ENCODE peak calls at places on chromosomes 16 and 17, in six cellular contexts. G is stomach; W is globus pallidus; I is stimulated activated naive CD8-positive, alpha-beta T cell treated with anti-CD3 and anti-CD28 coated beads, Interleukin-15, Interleukin-2, amounts not matched to agents 100 U/mL and 50 U/mL, for 24 hours; D is PC-3; R is caudate nucleus. C is an unnamed sample.

GRCh38 chr16:57061084-57061905 is 31.1 kb upstream of the CPNE2 start:
- DNase-seq in G (peak; percentile 32), W (no peak), I (no peak), D (peak; percentile 30), R (no peak), C (no peak)

GRCh38 chr16:27406729-27407128 is 4.8 kb downstream of the IL21R start:
- DNase-seq in G (no peak), W (no peak), I (peak; percentile 53), D (no peak), R (no peak), C (no peak)

GRCh38 chr17:2094891-2095535 is 40.1 kb downstream of the HIC1 start:
- DNase-seq in G (peak; percentile 88), W (no peak), I (no peak), D (peak; percentile 10), R (no peak), C (peak; percentile 26)

GRCh38 chr17:39641119-39641496 is 4.2 kb downstream of the STARD3 start:
- DNase-seq in G (no peak), W (no peak), I (no peak), D (no peak), R (no peak), C (no peak)

GRCh38 chr17:74164446-74165045 is 38.9 kb upstream of the RPL38 start:
- DNase-seq in G (no peak), W (no peak), I (no peak), D (no peak), R (no peak), C (no peak)

GRCh38 chr16:85132456-85133289 is 20.4 kb upstream of the CIBAR2 start:
- DNase-seq in G (no peak), W (no peak), I (no peak), D (no peak), R (no peak), C (no peak)

GRCh38 chr17:66043419-66043818 is 148.5 kb downstream of the CEP112 start:
- DNase-seq in G (no peak), W (no peak), I (no peak), D (peak; percentile 4), R (no peak), C (no peak)

GRCh38 chr16:56988161-56988947 is 1.0 kb upstream of the NLRC5 start:
- DNase-seq in G (no peak), W (no peak), I (no peak), D (no peak), R (no peak), C (peak; percentile 22)

GRCh38 chr16:17470002-17470870 is 524 bp downstream of the XYLT1 start:
- DNase-seq in G (no peak), W (no peak), I (peak; percentile 33), D (no peak), R (peak; percentile 22), C (no peak)

GRCh38 chr17:43891851-43892671 is 15.3 kb downstream of the MPP2 start:
- DNase-seq in G (no peak), W (no peak), I (no peak), D (no peak), R (no peak), C (no peak)

GRCh38 chr17:49861150-49861884 is 13.4 kb upstream of the TAC4 start:
- DNase-seq in G (no peak), W (no peak), I (peak; percentile 62), D (peak; percentile 70), R (peak; percentile 14), C (peak; percentile 47)

GRCh38 chr17:70100983-70101382 is 26.0 kb downstream of the KCNJ16 start:
- DNase-seq in G (no peak), W (no peak), I (no peak), D (peak; percentile 29), R (no peak), C (no peak)

GRCh38 chr17:34412965-34413441 is 50.0 kb upstream of the CCL1 start:
- DNase-seq in G (no peak), W (no peak), I (no peak), D (no peak), R (no peak), C (peak; percentile 81)

GRCh38 chr16:25064967-25065366 is 46.6 kb upstream of the LCMT1 start:
- DNase-seq in G (no peak), W (peak; percentile 71), I (no peak), D (no peak), R (peak; percentile 26), C (no peak)

GRCh38 chr16:67959520-67959919 is 8.9 kb downstream of the SLC12A4 start:
- DNase-seq in G (no peak), W (no peak), I (no peak), D (no peak), R (no peak), C (no peak)

GRCh38 chr16:51994597-51994996 is 552.3 kb downstream of the TOX3 start:
- DNase-seq in G (peak; percentile 92), W (no peak), I (no peak), D (peak; percentile 44), R (no peak), C (no peak)

GRCh38 chr16:57284952-57285263 is 436 bp upstream of the PLLP start:
- DNase-seq in G (no peak), W (no peak), I (no peak), D (no peak), R (no peak), C (peak; percentile 59)

GRCh38 chr17:29973005-29973404 is 31.6 kb downstream of the EFCAB5 start:
- DNase-seq in G (no peak), W (no peak), I (no peak), D (no peak), R (no peak), C (no peak)

C was measured in erythroblast.